ENCODE peak calls at places on chromosomes 12 and 14, in seven cellular contexts. M is ovary; C is heart left ventricle; E is lower lobe of right lung; R is testis; F is CD8-positive, alpha-beta T cell; O is lung. I is an unnamed sample.

GRCh38 chr12:130013771-130014484 is 110.1 kb upstream of the TMEM132D start:
- DNase-seq in F (peak; percentile 1), R (peak; percentile 83), O (peak; percentile 34), M (peak; percentile 56), C (no peak), E (no peak), I (peak; percentile 80)

GRCh38 chr14:26444745-26445144 is 153.1 kb downstream of the NOVA1 start:
- DNase-seq in F (no peak), R (no peak), E (no peak), C (no peak), M (no peak), O (no peak), I (peak; percentile 71)

GRCh38 chr12:52380271-52380694 is 5.2 kb downstream of the KRT84 start:
- DNase-seq in F (no peak), E (peak; percentile 46), M (no peak), C (no peak), R (peak; percentile 48), O (peak; percentile 43), I (peak; percentile 48)

GRCh38 chr14:71320734-71321555 is 413.7 kb downstream of the PCNX1 start:
- DNase-seq in F (peak; percentile 44), E (peak; percentile 81), C (peak; percentile 85), O (peak; percentile 65), M (peak; percentile 76), R (peak; percentile 51), I (peak; percentile 86)

GRCh38 chr14:104634031-104634760 is 29.6 kb upstream of the TMEM179 start:
- DNase-seq in F (no peak), C (no peak), R (no peak), M (no peak), E (no peak), O (no peak), I (no peak)

GRCh38 chr12:93198086-93198485 is 179.6 kb upstream of the NUDT4 start:
- DNase-seq in M (no peak), O (no peak), R (no peak), C (no peak), F (no peak), E (no peak), I (no peak)

GRCh38 chr12:102568151-102568815 is 87.9 kb upstream of the IGF1 start:
- DNase-seq in F (no peak), M (no peak), E (no peak), R (no peak), C (no peak), O (no peak), I (no peak)

GRCh38 chr12:16593546-16593945 is 12.4 kb downstream of the LMO3 start:
- DNase-seq in C (no peak), O (no peak), F (no peak), M (no peak), R (no peak), E (no peak), I (no peak)

GRCh38 chr12:22467190-22467589 is 77.2 kb downstream of the C2CD5 start:
- DNase-seq in C (no peak), E (no peak), O (no peak), M (no peak), R (no peak), F (no peak), I (peak; percentile 17)

GRCh38 chr12:78671295-78671694 is 193.3 kb upstream of the SYT1 start:
- DNase-seq in M (no peak), C (no peak), E (no peak), O (no peak), F (no peak), R (no peak), I (peak; percentile 90)

GRCh38 chr12:112977641-112978040 is 678 bp upstream of the OAS2 start:
- DNase-seq in M (no peak), R (no peak), E (no peak), F (no peak), C (no peak), O (no peak), I (no peak)

GRCh38 chr12:105716621-105717020 is 386.1 kb downstream of the C12orf75 start:
- DNase-seq in O (no peak), R (no peak), F (no peak), M (no peak), E (no peak), C (no peak), I (no peak)

GRCh38 chr12:93403988-93404803 is 26.5 kb downstream of the NUDT4 start:
- DNase-seq in M (no peak), O (no peak), C (no peak), E (no peak), F (no peak), R (no peak), I (peak; percentile 77)

GRCh38 chr12:51643951-51644350 is 52.9 kb downstream of the SCN8A start:
- DNase-seq in M (no peak), R (no peak), E (no peak), F (no peak), C (no peak), O (no peak), I (no peak)

GRCh38 chr14:66974397-66975025 is 214.7 kb upstream of the GARIN2 start:
- DNase-seq in E (no peak), O (no peak), F (no peak), C (no peak), R (no peak), M (no peak), I (peak; percentile 12)

GRCh38 chr12:2574536-2574935 is 220.2 kb upstream of the FKBP4 start:
- DNase-seq in C (no peak), M (no peak), E (no peak), O (no peak), F (no peak), R (no peak), I (no peak)

GRCh38 chr14:61493239-61493638 is 171.9 kb downstream of the PRKCH start:
- DNase-seq in M (no peak), R (no peak), O (no peak), F (no peak), E (no peak), C (no peak), I (no peak)

GRCh38 chr12:117100251-117100650 is 1.0 kb upstream of the TESC start:
- DNase-seq in R (peak; percentile 44), M (no peak), F (no peak), C (no peak), O (no peak), E (no peak), I (peak; percentile 57)

GRCh38 chr12:59940676-59941342 is 345.0 kb downstream of the SLC16A7 start:
- DNase-seq in O (no peak), F (no peak), E (no peak), M (no peak), R (no peak), C (no peak), I (no peak)

GRCh38 chr12:82522762-82523161 is 163.9 kb upstream of the TMTC2 start:
- DNase-seq in O (no peak), F (no peak), M (no peak), E (no peak), R (no peak), C (no peak), I (no peak)

GRCh38 chr14:61003571-61003970 is 22.5 kb downstream of the SLC38A6 start:
- DNase-seq in R (no peak), M (no peak), F (no peak), E (no peak), C (no peak), O (no peak), I (no peak)

GRCh38 chr12:112282920-112283319 is 99.3 kb downstream of the HECTD4 start:
- DNase-seq in M (no peak), E (no peak), R (no peak), F (no peak), C (no peak), O (no peak), I (no peak)

GRCh38 chr12:108832730-108833354 is 24.5 kb downstream of the SSH1 start:
- DNase-seq in M (no peak), E (peak; percentile 36), F (no peak), R (no peak), O (no peak), C (no peak), I (peak; percentile 39)

GRCh38 chr12:104219908-104220404 is 4.4 kb downstream of the TXNRD1 start:
- DNase-seq in R (no peak), M (no peak), F (peak; percentile 45), E (no peak), O (peak; percentile 44), C (no peak), I (no peak)

GRCh38 chr14:76518366-76518765 is 142.4 kb downstream of the ESRRB start:
- DNase-seq in O (no peak), C (no peak), R (no peak), M (no peak), F (no peak), E (no peak), I (no peak)

GRCh38 chr14:76509291-76509690 is 133.4 kb downstream of the ESRRB start:
- DNase-seq in E (no peak), O (no peak), R (no peak), M (no peak), C (no peak), F (no peak), I (no peak)

GRCh38 chr14:76516884-76517283 is 140.9 kb downstream of the ESRRB start:
- DNase-seq in M (no peak), F (no peak), R (no peak), O (no peak), C (no peak), E (no peak), I (no peak)

GRCh38 chr14:76510255-76510654 is 134.3 kb downstream of the ESRRB start:
- DNase-seq in C (no peak), R (no peak), E (no peak), F (no peak), M (no peak), O (no peak), I (no peak)

DNA sequence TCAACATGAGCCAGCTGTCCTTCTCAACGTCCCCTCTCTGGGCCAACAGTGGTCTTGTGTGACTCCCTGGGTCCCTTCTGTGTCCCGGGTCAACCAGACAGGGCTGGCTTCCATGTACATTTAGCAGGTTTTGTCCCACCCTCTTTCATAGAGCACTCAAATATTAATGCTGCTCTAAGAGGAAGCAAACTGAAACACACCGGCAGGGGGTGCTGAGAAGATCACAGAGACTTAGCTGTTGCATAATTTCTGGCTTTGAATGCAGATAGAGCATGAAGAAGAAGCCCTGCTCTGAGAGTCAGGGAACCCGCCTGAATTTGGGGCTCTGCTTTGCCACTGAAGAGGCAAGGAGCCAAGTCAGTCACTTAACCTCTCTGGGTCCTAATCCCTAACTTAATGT is 138.7 kb downstream of the ESRRB start:
- DNase-seq in M (no peak), E (no peak), F (no peak), R (no peak), C (no peak), O (no peak), I (peak; percentile 19)
- TF ChIP-seq CTCF in M (no peak), E (no peak), F (no peak), R (no peak), C (no peak), O (no peak), I (peak; percentile 17)

GRCh38 chr12:20370841-20371240 is 2.5 kb downstream of the PDE3A start:
- DNase-seq in C (no peak), O (no peak), R (no peak), M (no peak), E (no peak), F (no peak), I (no peak)
- H3K4me3 ChIP-seq in C (peak overlapping the region; percentile 69), O (no peak overlapping the region), R (no peak overlapping the region), M (peak overlapping the region; percentile 80), E (peak overlapping the region; percentile 62), F (no peak overlapping the region), I (no peak overlapping the region)

GRCh38 chr14:91357731-91358319 is 59.8 kb downstream of the CCDC88C start:
- DNase-seq in E (no peak), R (no peak), C (no peak), M (no peak), O (no peak), F (no peak), I (no peak)
- H3K36me3 ChIP-seq in E (no peaks in the 10 kb centered on the region), R (no peaks in the 10 kb centered on the region), C (no peaks in the 10 kb centered on the region), M (no peaks in the 10 kb centered on the region), O (peaks cover 2% of the 10 kb centered on the region), F (peaks cover 26% of the 10 kb centered on the region), I (no peaks in the 10 kb centered on the region)

GRCh38 chr12:48459259-48459658 is 13.1 kb upstream of the ANP32D start:
- DNase-seq in M (no peak), F (no peak), E (no peak), R (peak; percentile 73), O (no peak), C (no peak), I (no peak)
- TF ChIP-seq CTCF in M (no peak), F (no peak), E (no peak), R (no peak), O (no peak), C (no peak), I (no peak)